ENCODE peak calls at places on chromosomes 4 and X, in eight cellular contexts. G is neural progenitor cell; W is stimulated activated CD4-positive, alpha-beta T cell treated with anti-CD3 and anti-CD28 coated beads, Interleukin-15, amount 100 ng/mL, for 24 hours; Q is cardiac muscle cell; S is AG09319; N is activated CD4-positive, CD25-positive, alpha-beta regulatory T cell; K is GM19239; C is activated naive CD4-positive, alpha-beta T cell treated with Interleukin-2 at 50 U/mL for 16 hours. J is an unnamed sample.

GRCh38 chr4:187668683-187669082 is 326.9 kb upstream of the ZFP42 start:
- DNase-seq in G (no peak), W (no peak), Q (no peak), S (no peak), N (no peak), K (no peak), C (no peak), J (no peak)

GRCh38 chr4:1031956-1032795 is 20.8 kb downstream of the FGFRL1 start:
- DNase-seq in G (no peak), W (no peak), Q (no peak), S (no peak), N (no peak), K (no peak), C (no peak), J (no peak)

GRCh38 chr4:2009651-2010233 is 968 bp upstream of the NELFA start:
- DNase-seq in G (peak), W (peak), Q (peak), S (no peak), N (no peak), K (no peak), C (peak), J (peak)

GRCh38 chr4:82984459-82984858 is 26.2 kb downstream of the LIN54 start:
- DNase-seq in G (no peak), W (peak), Q (no peak), S (no peak), N (no peak), K (no peak), C (no peak), J (no peak)

GRCh38 chrX:19823031-19823430 is 64.4 kb downstream of the SH3KBP1 start:
- DNase-seq in G (no peak), W (no peak), Q (no peak), S (no peak), N (no peak), K (no peak), C (no peak), J (no peak)

GRCh38 chrX:16185725-16186136 is 18.4 kb downstream of the MAGEB17 start:
- DNase-seq in G (no peak), W (no peak), Q (no peak), S (peak), N (no peak), K (peak), C (no peak), J (no peak)

GRCh38 chrX:33211356-33212254 is at the start of gene DMD:
- DNase-seq in G (peak), W (no peak), Q (peak), S (peak), N (no peak), K (no peak), C (no peak), J (no peak)

GRCh38 chr4:3013839-3014350 is 50.5 kb downstream of the GRK4 start:
- DNase-seq in G (no peak), W (peak), Q (peak), S (no peak), N (no peak), K (peak), C (peak), J (no peak)

GRCh38 chrX:12974217-12974796 is 603 bp upstream of the TMSB4X start:
- DNase-seq in G (peak), W (peak), Q (no peak), S (no peak), N (peak), K (no peak), C (peak), J (no peak)

GRCh38 chr4:184475096-184475461 is 729 bp upstream of the IRF2 start:
- DNase-seq in G (no peak), W (peak), Q (peak), S (no peak), N (peak), K (peak), C (peak), J (peak)

GRCh38 chr4:180164799-180165198 is 2078.4 kb upstream of the TENM3 start:
- DNase-seq in G (no peak), W (no peak), Q (no peak), S (peak), N (no peak), K (no peak), C (no peak), J (no peak)

GRCh38 chr4:95839891-95840290 is at the start of gene PDHA2:
- DNase-seq in G (no peak), W (no peak), Q (no peak), S (no peak), N (no peak), K (no peak), C (no peak), J (no peak)

GRCh38 chr4:578451-579443 is 2.7 kb upstream of the TMEM271 start:
- DNase-seq in G (no peak), W (no peak), Q (no peak), S (no peak), N (no peak), K (no peak), C (no peak), J (no peak)

GRCh38 chr4:76195326-76195725 is 18.3 kb downstream of the SCARB2 start:
- DNase-seq in G (no peak), W (no peak), Q (no peak), S (no peak), N (no peak), K (no peak), C (no peak), J (no peak)

GRCh38 chrX:105876658-105877057 is 54.3 kb downstream of the NRK start:
- DNase-seq in G (peak), W (no peak), Q (peak), S (no peak), N (no peak), K (no peak), C (no peak), J (no peak)

GRCh38 chrX:114932550-114932949 is 84.9 kb downstream of the IL13RA2 start:
- DNase-seq in G (no peak), W (no peak), Q (no peak), S (no peak), N (no peak), K (no peak), C (no peak), J (no peak)

GRCh38 chrX:8034058-8034457 is 106.8 kb upstream of the PNPLA4 start:
- DNase-seq in G (peak), W (no peak), Q (no peak), S (no peak), N (no peak), K (no peak), C (no peak), J (no peak)

GRCh38 chr4:8079031-8079885 is 79.4 kb downstream of the ABLIM2 start:
- DNase-seq in G (no peak), W (no peak), Q (peak), S (no peak), N (no peak), K (no peak), C (no peak), J (no peak)

GRCh38 chrX:120741452-120741851 is 111.6 kb upstream of the C1GALT1C1 start:
- DNase-seq in G (no peak), W (no peak), Q (no peak), S (no peak), N (no peak), K (no peak), C (no peak), J (no peak)

GRCh38 chr4:163755013-163755412 is 260.5 kb downstream of the TMA16 start:
- DNase-seq in G (peak), W (no peak), Q (no peak), S (no peak), N (no peak), K (no peak), C (no peak), J (no peak)

GRCh38 chrX:7941390-7942042 is 14.3 kb upstream of the PNPLA4 start:
- DNase-seq in G (peak), W (no peak), Q (peak), S (no peak), N (no peak), K (no peak), C (no peak), J (no peak)

GRCh38 chr4:176443117-176443516 is 123.4 kb downstream of the SPCS3 start:
- DNase-seq in G (no peak), W (no peak), Q (no peak), S (peak), N (no peak), K (no peak), C (no peak), J (no peak)

GRCh38 chrX:9940397-9940796 is 26.8 kb upstream of the CLDN34 start:
- DNase-seq in G (no peak), W (peak), Q (no peak), S (no peak), N (no peak), K (no peak), C (no peak), J (peak)

GRCh38 chrX:33204889-33205288 is 6.5 kb downstream of the DMD start:
- DNase-seq in G (no peak), W (no peak), Q (no peak), S (no peak), N (no peak), K (no peak), C (no peak), J (no peak)

J was measured in frontal cortex.